ENCODE peak calls at places on chromosomes 2 and 18, in four cellular contexts. One of them, this sample, is unnamed.

GRCh38 chr2:232666051-232666805 is 30.9 kb upstream of the GIGYF2 start:
- DNase-seq in activated naive CD4-positive, alpha-beta T cell: no peak
- DNase-seq in mesenchymal stem cell: no peak
- DNase-seq in Right ventricle myocardium superior: no peak
- DNase-seq in this sample: no peak

GRCh38 chr2:68909793-68910674 is 38.8 kb upstream of the BMP10 start:
- DNase-seq in activated naive CD4-positive, alpha-beta T cell: peak; percentile 48
- DNase-seq in mesenchymal stem cell: peak; percentile 64
- DNase-seq in Right ventricle myocardium superior: peak; percentile 74
- DNase-seq in this sample: peak; percentile 73

GRCh38 chr2:10520154-10520553 is 72.0 kb upstream of the ODC1 start:
- DNase-seq in activated naive CD4-positive, alpha-beta T cell: no peak
- DNase-seq in mesenchymal stem cell: no peak
- DNase-seq in Right ventricle myocardium superior: no peak
- DNase-seq in this sample: no peak

GRCh38 chr2:104872866-104873688 is 19.2 kb downstream of the POU3F3 start:
- DNase-seq in activated naive CD4-positive, alpha-beta T cell: no peak
- DNase-seq in mesenchymal stem cell: peak; percentile 56
- DNase-seq in Right ventricle myocardium superior: peak; percentile 58
- DNase-seq in this sample: no peak

GRCh38 chr18:39842042-39842791 is 2112.8 kb upstream of the PIK3C3 start:
- DNase-seq in activated naive CD4-positive, alpha-beta T cell: no peak
- DNase-seq in mesenchymal stem cell: no peak
- DNase-seq in Right ventricle myocardium superior: no peak
- DNase-seq in this sample: no peak

GRCh38 chr2:234368861-234369261 is 128.0 kb downstream of the ARL4C start:
- DNase-seq in activated naive CD4-positive, alpha-beta T cell: peak; percentile 9
- DNase-seq in mesenchymal stem cell: peak; percentile 54
- DNase-seq in Right ventricle myocardium superior: no peak
- DNase-seq in this sample: no peak

GRCh38 chr2:170165129-170165528 is 12.8 kb upstream of the MYO3B start:
- DNase-seq in activated naive CD4-positive, alpha-beta T cell: no peak
- DNase-seq in mesenchymal stem cell: no peak
- DNase-seq in Right ventricle myocardium superior: no peak
- DNase-seq in this sample: no peak

GRCh38 chr2:5794012-5794411 is 101.8 kb downstream of the SOX11 start:
- DNase-seq in activated naive CD4-positive, alpha-beta T cell: no peak
- DNase-seq in mesenchymal stem cell: no peak
- DNase-seq in Right ventricle myocardium superior: no peak
- DNase-seq in this sample: no peak

GRCh38 chr2:125281242-125281641 is 1256.2 kb downstream of the CNTNAP5 start:
- DNase-seq in activated naive CD4-positive, alpha-beta T cell: no peak
- DNase-seq in mesenchymal stem cell: no peak
- DNase-seq in Right ventricle myocardium superior: no peak
- DNase-seq in this sample: no peak

GRCh38 chr2:232328038-232328435 is 50.5 kb upstream of the ALPP start:
- DNase-seq in activated naive CD4-positive, alpha-beta T cell: no peak
- DNase-seq in mesenchymal stem cell: no peak
- DNase-seq in Right ventricle myocardium superior: peak; percentile 21
- DNase-seq in this sample: no peak

GRCh38 chr2:15154289-15154688 is 406.8 kb downstream of the NBAS start:
- DNase-seq in activated naive CD4-positive, alpha-beta T cell: no peak
- DNase-seq in mesenchymal stem cell: no peak
- DNase-seq in Right ventricle myocardium superior: no peak
- DNase-seq in this sample: no peak

GRCh38 chr2:159053186-159054031 is 85.0 kb downstream of the TANC1 start:
- DNase-seq in activated naive CD4-positive, alpha-beta T cell: no peak
- DNase-seq in mesenchymal stem cell: peak; percentile 96
- DNase-seq in Right ventricle myocardium superior: no peak
- DNase-seq in this sample: no peak

GRCh38 chr2:73068147-73068546 is 3.4 kb downstream of the SFXN5 start:
- DNase-seq in activated naive CD4-positive, alpha-beta T cell: no peak
- DNase-seq in mesenchymal stem cell: no peak
- DNase-seq in Right ventricle myocardium superior: no peak
- DNase-seq in this sample: no peak

GRCh38 chr2:152472524-152472923 is 137.6 kb downstream of the FMNL2 start:
- DNase-seq in activated naive CD4-positive, alpha-beta T cell: no peak
- DNase-seq in mesenchymal stem cell: no peak
- DNase-seq in Right ventricle myocardium superior: no peak
- DNase-seq in this sample: no peak

GRCh38 chr2:179224361-179224760 is 40.3 kb downstream of the SESTD1 start:
- DNase-seq in activated naive CD4-positive, alpha-beta T cell: no peak
- DNase-seq in mesenchymal stem cell: no peak
- DNase-seq in Right ventricle myocardium superior: no peak
- DNase-seq in this sample: no peak

GRCh38 chr2:234111523-234111922 is 61.0 kb downstream of the SPP2 start:
- DNase-seq in activated naive CD4-positive, alpha-beta T cell: no peak
- DNase-seq in mesenchymal stem cell: no peak
- DNase-seq in Right ventricle myocardium superior: no peak
- DNase-seq in this sample: no peak

GRCh38 chr18:74806073-74806472 is 208.4 kb downstream of the ZNF407 start:
- DNase-seq in activated naive CD4-positive, alpha-beta T cell: no peak
- DNase-seq in mesenchymal stem cell: no peak
- DNase-seq in Right ventricle myocardium superior: no peak
- DNase-seq in this sample: no peak

GRCh38 chr18:34773378-34773777 is 63.3 kb downstream of the DTNA start:
- DNase-seq in activated naive CD4-positive, alpha-beta T cell: no peak
- DNase-seq in mesenchymal stem cell: peak; percentile 39
- DNase-seq in Right ventricle myocardium superior: no peak
- DNase-seq in this sample: no peak

GRCh38 chr2:134839649-134840048 is 1.2 kb downstream of the ACMSD start:
- DNase-seq in activated naive CD4-positive, alpha-beta T cell: no peak
- DNase-seq in mesenchymal stem cell: no peak
- DNase-seq in Right ventricle myocardium superior: no peak
- DNase-seq in this sample: no peak

GRCh38 chr2:164890533-164890932 is 48.9 kb upstream of the COBLL1 start:
- DNase-seq in activated naive CD4-positive, alpha-beta T cell: no peak
- DNase-seq in mesenchymal stem cell: no peak
- DNase-seq in Right ventricle myocardium superior: no peak
- DNase-seq in this sample: no peak

This sample was measured in heart right ventricle.